ENCODE peak calls at places on chromosome 2, in ten cellular contexts. A is uterus, C is SK-N-DZ, S is AG09319, U is substantia nigra, O is pulmonary artery endothelial cell, Y is right lobe of liver, H is NCI-H1105 treated with DMSO at 0.1 percent for 48 hours, L is GM12878, N is adipocyte. X is an unnamed sample.
A peak's percentile ranks its signal among the peaks of the same experiment; 100 is the strongest.

GRCh38 chr2:11583203-11583752 is 49.4 kb downstream of the GREB1 start:
- DNase-seq in A (peak; percentile 66), C (no peak), S (no peak), U (no peak), O (no peak), Y (peak; percentile 17), H (peak; percentile 43), L (no peak), N (no peak), X (no peak)

GRCh38 chr2:288002-288742 is at the start of gene ALKAL2:
- DNase-seq in A (peak; percentile 48), C (no peak), S (no peak), U (no peak), O (no peak), Y (peak; percentile 55), H (no peak), L (no peak), N (peak; percentile 51), X (no peak)

GRCh38 chr2:108395155-108395554 is 17.4 kb downstream of the SULT1C4 start:
- DNase-seq in A (no peak), C (no peak), S (no peak), U (no peak), O (no peak), Y (no peak), H (no peak), L (no peak), N (no peak), X (no peak)

GRCh38 chr2:47888581-47889280 is 17.6 kb downstream of the FBXO11 start:
- DNase-seq in A (no peak), C (no peak), S (no peak), U (no peak), O (no peak), Y (no peak), H (no peak), L (no peak), N (no peak), X (no peak)

GRCh38 chr2:233793465-233794127 is 15.5 kb downstream of the MROH2A start:
- DNase-seq in A (no peak), C (no peak), S (no peak), U (no peak), O (no peak), Y (no peak), H (no peak), L (no peak), N (no peak), X (no peak)

GRCh38 chr2:237446333-237446654 is 32.3 kb upstream of the COL6A3 start:
- DNase-seq in A (peak; percentile 75), C (no peak), S (no peak), U (no peak), O (no peak), Y (no peak), H (no peak), L (no peak), N (no peak), X (peak; percentile 53)

GRCh38 chr2:56889738-56890137 is 705.9 kb downstream of the CCDC85A start:
- DNase-seq in A (no peak), C (no peak), S (no peak), U (no peak), O (no peak), Y (no peak), H (no peak), L (no peak), N (peak; percentile 18), X (peak; percentile 17)

GRCh38 chr2:206993964-206994363 is 54.6 kb downstream of the CPO start:
- DNase-seq in A (no peak), C (no peak), S (no peak), U (no peak), O (no peak), Y (no peak), H (no peak), L (no peak), N (no peak), X (no peak)

X was measured in GM04504.